ENCODE peak calls at places on chromosomes 3 and 15, in nine cellular contexts. One of them, this sample, is unnamed.
A peak's percentile ranks its signal among the peaks of the same experiment; 100 is the strongest.

GRCh38 chr3:142279965-142280590 is 54.7 kb upstream of the GK5 start:
- DNase-seq in HFF-Myc: peak; percentile 87
- DNase-seq in colonic mucosa: peak; percentile 56
- DNase-seq in CD4-positive, CD25-positive, alpha-beta regulatory T cell: peak; percentile 79
- DNase-seq in neural progenitor cell: peak; percentile 77
- DNase-seq in fibroblast of the aortic adventitia: peak; percentile 86
- DNase-seq in NB4: peak; percentile 87
- DNase-seq in trophoblast cell: peak; percentile 53
- DNase-seq in BJ: no peak
- DNase-seq in this sample: peak; percentile 54

GRCh38 chr15:81091889-81092558 is 42.0 kb upstream of the CFAP161 start:
- DNase-seq in fibroblast of the aortic adventitia: peak; percentile 90
- DNase-seq in trophoblast cell: no peak
- DNase-seq in HFF-Myc: peak; percentile 98
- DNase-seq in colonic mucosa: no peak
- DNase-seq in BJ: peak; percentile 93
- DNase-seq in neural progenitor cell: no peak
- DNase-seq in NB4: no peak
- DNase-seq in CD4-positive, CD25-positive, alpha-beta regulatory T cell: no peak
- DNase-seq in this sample: peak; percentile 94

GRCh38 chr3:187919535-187919934 is 174.3 kb upstream of the BCL6 start:
- DNase-seq in colonic mucosa: no peak
- DNase-seq in CD4-positive, CD25-positive, alpha-beta regulatory T cell: no peak
- DNase-seq in fibroblast of the aortic adventitia: no peak
- DNase-seq in trophoblast cell: no peak
- DNase-seq in neural progenitor cell: no peak
- DNase-seq in NB4: no peak
- DNase-seq in HFF-Myc: no peak
- DNase-seq in BJ: no peak
- DNase-seq in this sample: no peak

GRCh38 chr15:40363611-40364010 is 5.6 kb downstream of the DISP2 start:
- DNase-seq in neural progenitor cell: no peak
- DNase-seq in NB4: no peak
- DNase-seq in CD4-positive, CD25-positive, alpha-beta regulatory T cell: no peak
- DNase-seq in fibroblast of the aortic adventitia: no peak
- DNase-seq in trophoblast cell: no peak
- DNase-seq in colonic mucosa: no peak
- DNase-seq in BJ: no peak
- DNase-seq in HFF-Myc: no peak
- DNase-seq in this sample: no peak

GRCh38 chr3:178483704-178484103 is 52.5 kb upstream of the KCNMB2 start:
- DNase-seq in NB4: no peak
- DNase-seq in HFF-Myc: no peak
- DNase-seq in CD4-positive, CD25-positive, alpha-beta regulatory T cell: no peak
- DNase-seq in fibroblast of the aortic adventitia: no peak
- DNase-seq in colonic mucosa: no peak
- DNase-seq in BJ: no peak
- DNase-seq in neural progenitor cell: no peak
- DNase-seq in trophoblast cell: no peak
- DNase-seq in this sample: no peak

GRCh38 chr15:39587910-39588530 is 7.1 kb downstream of the THBS1 start:
- DNase-seq in BJ: peak; percentile 28
- DNase-seq in fibroblast of the aortic adventitia: peak; percentile 45
- DNase-seq in trophoblast cell: no peak
- DNase-seq in CD4-positive, CD25-positive, alpha-beta regulatory T cell: no peak
- DNase-seq in neural progenitor cell: no peak
- DNase-seq in colonic mucosa: no peak
- DNase-seq in NB4: no peak
- DNase-seq in HFF-Myc: peak; percentile 25
- DNase-seq in this sample: no peak

GRCh38 chr3:170257145-170257544 is 34.9 kb downstream of the PRKCI start:
- DNase-seq in CD4-positive, CD25-positive, alpha-beta regulatory T cell: no peak
- DNase-seq in NB4: no peak
- DNase-seq in HFF-Myc: no peak
- DNase-seq in colonic mucosa: no peak
- DNase-seq in BJ: no peak
- DNase-seq in trophoblast cell: no peak
- DNase-seq in neural progenitor cell: no peak
- DNase-seq in fibroblast of the aortic adventitia: no peak
- DNase-seq in this sample: no peak

GRCh38 chr3:14227866-14228265 is 49.2 kb downstream of the LSM3 start:
- DNase-seq in trophoblast cell: peak; percentile 36
- DNase-seq in neural progenitor cell: no peak
- DNase-seq in BJ: no peak
- DNase-seq in fibroblast of the aortic adventitia: no peak
- DNase-seq in CD4-positive, CD25-positive, alpha-beta regulatory T cell: no peak
- DNase-seq in HFF-Myc: no peak
- DNase-seq in colonic mucosa: peak; percentile 24
- DNase-seq in NB4: no peak
- DNase-seq in this sample: no peak

GRCh38 chr3:181103605-181104004 is 114.1 kb upstream of the DNAJC19 start:
- DNase-seq in NB4: peak; percentile 56
- DNase-seq in neural progenitor cell: peak; percentile 88
- DNase-seq in fibroblast of the aortic adventitia: no peak
- DNase-seq in colonic mucosa: no peak
- DNase-seq in trophoblast cell: peak; percentile 16
- DNase-seq in HFF-Myc: peak; percentile 0
- DNase-seq in BJ: no peak
- DNase-seq in CD4-positive, CD25-positive, alpha-beta regulatory T cell: peak; percentile 46
- DNase-seq in this sample: no peak

GRCh38 chr3:72185549-72186484 is 400.9 kb upstream of the PROK2 start:
- DNase-seq in CD4-positive, CD25-positive, alpha-beta regulatory T cell: no peak
- DNase-seq in HFF-Myc: no peak
- DNase-seq in fibroblast of the aortic adventitia: peak; percentile 89
- DNase-seq in neural progenitor cell: no peak
- DNase-seq in trophoblast cell: peak; percentile 17
- DNase-seq in colonic mucosa: no peak
- DNase-seq in BJ: peak; percentile 26
- DNase-seq in NB4: no peak
- DNase-seq in this sample: peak; percentile 83

GRCh38 chr15:101578443-101578894 is 73.7 kb downstream of the TM2D3 start:
- DNase-seq in HFF-Myc: no peak
- DNase-seq in NB4: peak; percentile 80
- DNase-seq in CD4-positive, CD25-positive, alpha-beta regulatory T cell: peak; percentile 37
- DNase-seq in colonic mucosa: peak; percentile 63
- DNase-seq in neural progenitor cell: peak; percentile 69
- DNase-seq in BJ: no peak
- DNase-seq in trophoblast cell: no peak
- DNase-seq in fibroblast of the aortic adventitia: peak; percentile 15
- DNase-seq in this sample: no peak

GRCh38 chr15:39497016-39497758 is 83.7 kb upstream of the THBS1 start:
- DNase-seq in neural progenitor cell: no peak
- DNase-seq in colonic mucosa: no peak
- DNase-seq in BJ: no peak
- DNase-seq in trophoblast cell: no peak
- DNase-seq in fibroblast of the aortic adventitia: no peak
- DNase-seq in HFF-Myc: no peak
- DNase-seq in CD4-positive, CD25-positive, alpha-beta regulatory T cell: no peak
- DNase-seq in NB4: no peak
- DNase-seq in this sample: no peak

GRCh38 chr3:88038561-88038960 is 20.2 kb downstream of the CGGBP1 start:
- DNase-seq in colonic mucosa: no peak
- DNase-seq in BJ: peak; percentile 4
- DNase-seq in HFF-Myc: no peak
- DNase-seq in trophoblast cell: no peak
- DNase-seq in fibroblast of the aortic adventitia: peak; percentile 63
- DNase-seq in CD4-positive, CD25-positive, alpha-beta regulatory T cell: no peak
- DNase-seq in NB4: no peak
- DNase-seq in neural progenitor cell: no peak
- DNase-seq in this sample: peak; percentile 90

GRCh38 chr3:12557472-12558105 is 702 bp downstream of the MKRN2 start:
- DNase-seq in fibroblast of the aortic adventitia: peak; percentile 61
- DNase-seq in NB4: peak; percentile 68
- DNase-seq in HFF-Myc: no peak
- DNase-seq in neural progenitor cell: no peak
- DNase-seq in colonic mucosa: no peak
- DNase-seq in CD4-positive, CD25-positive, alpha-beta regulatory T cell: no peak
- DNase-seq in BJ: no peak
- DNase-seq in trophoblast cell: peak; percentile 12
- DNase-seq in this sample: no peak

GRCh38 chr3:162998205-162998604 is 1501.6 kb downstream of the OTOL1 start:
- DNase-seq in CD4-positive, CD25-positive, alpha-beta regulatory T cell: no peak
- DNase-seq in fibroblast of the aortic adventitia: no peak
- DNase-seq in BJ: no peak
- DNase-seq in HFF-Myc: no peak
- DNase-seq in NB4: no peak
- DNase-seq in trophoblast cell: no peak
- DNase-seq in neural progenitor cell: peak; percentile 7
- DNase-seq in colonic mucosa: no peak
- DNase-seq in this sample: no peak
- H3K4me3 ChIP-seq in CD4-positive, CD25-positive, alpha-beta regulatory T cell: no peak overlapping the region
- H3K4me3 ChIP-seq in fibroblast of the aortic adventitia: no peak overlapping the region
- H3K4me3 ChIP-seq in BJ: no peak overlapping the region
- H3K4me3 ChIP-seq in HFF-Myc: no peak overlapping the region
- H3K4me3 ChIP-seq in NB4: no peak overlapping the region
- H3K4me3 ChIP-seq in trophoblast cell: no peak overlapping the region
- H3K4me3 ChIP-seq in neural progenitor cell: no peak overlapping the region
- H3K4me3 ChIP-seq in colonic mucosa: no peak overlapping the region
- H3K4me3 ChIP-seq in this sample: no peak overlapping the region

DNA sequence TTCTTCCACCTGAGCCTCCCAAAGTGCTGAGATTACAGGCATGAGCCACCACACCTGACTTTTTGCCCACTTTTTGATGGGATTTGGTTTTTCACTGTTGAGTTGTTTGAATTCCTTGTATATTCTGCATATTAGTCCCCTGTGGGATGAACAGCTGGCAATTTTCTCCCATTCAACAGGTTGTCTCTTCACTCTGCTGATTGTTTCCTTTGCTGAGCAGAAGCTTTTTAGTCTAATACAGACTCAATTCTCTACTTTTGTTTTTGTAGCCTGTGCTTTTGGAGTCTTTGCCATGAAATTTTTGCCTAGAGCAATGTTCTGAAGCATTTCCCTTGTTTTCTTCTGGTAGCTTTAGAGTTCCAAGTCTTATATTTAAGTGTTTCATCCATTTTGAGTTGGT is 62.7 kb upstream of the MFGE8 start:
- DNase-seq in fibroblast of the aortic adventitia: no peak
- DNase-seq in colonic mucosa: no peak
- DNase-seq in HFF-Myc: no peak
- DNase-seq in CD4-positive, CD25-positive, alpha-beta regulatory T cell: no peak
- DNase-seq in neural progenitor cell: no peak
- DNase-seq in NB4: no peak
- DNase-seq in trophoblast cell: peak; percentile 26
- DNase-seq in BJ: no peak
- DNase-seq in this sample: no peak
- H3K4me3 ChIP-seq in fibroblast of the aortic adventitia: no peak overlapping the region
- H3K4me3 ChIP-seq in colonic mucosa: no peak overlapping the region
- H3K4me3 ChIP-seq in HFF-Myc: no peak overlapping the region
- H3K4me3 ChIP-seq in CD4-positive, CD25-positive, alpha-beta regulatory T cell: no peak overlapping the region
- H3K4me3 ChIP-seq in neural progenitor cell: no peak overlapping the region
- H3K4me3 ChIP-seq in NB4: no peak overlapping the region
- H3K4me3 ChIP-seq in trophoblast cell: no peak overlapping the region
- H3K4me3 ChIP-seq in BJ: no peak overlapping the region
- H3K4me3 ChIP-seq in this sample: no peak overlapping the region

GRCh38 chr15:20659265-20659664 is 117.7 kb upstream of the GOLGA6L6 start:
- DNase-seq in fibroblast of the aortic adventitia: no peak
- DNase-seq in HFF-Myc: no peak
- DNase-seq in neural progenitor cell: no peak
- DNase-seq in trophoblast cell: no peak
- DNase-seq in NB4: no peak
- DNase-seq in BJ: no peak
- DNase-seq in CD4-positive, CD25-positive, alpha-beta regulatory T cell: no peak
- DNase-seq in colonic mucosa: no peak
- DNase-seq in this sample: no peak
- H3K4me3 ChIP-seq in fibroblast of the aortic adventitia: no peak overlapping the region
- H3K4me3 ChIP-seq in HFF-Myc: no peak overlapping the region
- H3K4me3 ChIP-seq in neural progenitor cell: no peak overlapping the region
- H3K4me3 ChIP-seq in trophoblast cell: no peak overlapping the region
- H3K4me3 ChIP-seq in NB4: no peak overlapping the region
- H3K4me3 ChIP-seq in BJ: no peak overlapping the region
- H3K4me3 ChIP-seq in CD4-positive, CD25-positive, alpha-beta regulatory T cell: no peak overlapping the region
- H3K4me3 ChIP-seq in colonic mucosa: no peak overlapping the region
- H3K4me3 ChIP-seq in this sample: no peak overlapping the region

GRCh38 chr15:67124911-67125588 is 59.6 kb downstream of the SMAD3 start:
- DNase-seq in CD4-positive, CD25-positive, alpha-beta regulatory T cell: no peak
- DNase-seq in HFF-Myc: no peak
- DNase-seq in NB4: no peak
- DNase-seq in colonic mucosa: no peak
- DNase-seq in fibroblast of the aortic adventitia: no peak
- DNase-seq in neural progenitor cell: no peak
- DNase-seq in trophoblast cell: no peak
- DNase-seq in BJ: no peak
- DNase-seq in this sample: no peak

GRCh38 chr15:67124111-67124510 is 58.7 kb downstream of the SMAD3 start:
- DNase-seq in trophoblast cell: no peak
- DNase-seq in CD4-positive, CD25-positive, alpha-beta regulatory T cell: no peak
- DNase-seq in NB4: no peak
- DNase-seq in fibroblast of the aortic adventitia: no peak
- DNase-seq in neural progenitor cell: no peak
- DNase-seq in BJ: no peak
- DNase-seq in colonic mucosa: no peak
- DNase-seq in HFF-Myc: no peak
- DNase-seq in this sample: no peak

GRCh38 chr15:67127334-67127664 is 61.9 kb downstream of the SMAD3 start:
- DNase-seq in HFF-Myc: no peak
- DNase-seq in neural progenitor cell: no peak
- DNase-seq in trophoblast cell: peak; percentile 60
- DNase-seq in NB4: no peak
- DNase-seq in colonic mucosa: peak; percentile 69
- DNase-seq in CD4-positive, CD25-positive, alpha-beta regulatory T cell: no peak
- DNase-seq in fibroblast of the aortic adventitia: no peak
- DNase-seq in BJ: no peak
- DNase-seq in this sample: no peak

GRCh38 chr15:67126551-67127333 is 61.3 kb downstream of the SMAD3 start:
- DNase-seq in neural progenitor cell: no peak
- DNase-seq in BJ: no peak
- DNase-seq in CD4-positive, CD25-positive, alpha-beta regulatory T cell: no peak
- DNase-seq in NB4: no peak
- DNase-seq in colonic mucosa: peak; percentile 55
- DNase-seq in HFF-Myc: no peak
- DNase-seq in fibroblast of the aortic adventitia: no peak
- DNase-seq in trophoblast cell: peak; percentile 42
- DNase-seq in this sample: no peak

DNA sequence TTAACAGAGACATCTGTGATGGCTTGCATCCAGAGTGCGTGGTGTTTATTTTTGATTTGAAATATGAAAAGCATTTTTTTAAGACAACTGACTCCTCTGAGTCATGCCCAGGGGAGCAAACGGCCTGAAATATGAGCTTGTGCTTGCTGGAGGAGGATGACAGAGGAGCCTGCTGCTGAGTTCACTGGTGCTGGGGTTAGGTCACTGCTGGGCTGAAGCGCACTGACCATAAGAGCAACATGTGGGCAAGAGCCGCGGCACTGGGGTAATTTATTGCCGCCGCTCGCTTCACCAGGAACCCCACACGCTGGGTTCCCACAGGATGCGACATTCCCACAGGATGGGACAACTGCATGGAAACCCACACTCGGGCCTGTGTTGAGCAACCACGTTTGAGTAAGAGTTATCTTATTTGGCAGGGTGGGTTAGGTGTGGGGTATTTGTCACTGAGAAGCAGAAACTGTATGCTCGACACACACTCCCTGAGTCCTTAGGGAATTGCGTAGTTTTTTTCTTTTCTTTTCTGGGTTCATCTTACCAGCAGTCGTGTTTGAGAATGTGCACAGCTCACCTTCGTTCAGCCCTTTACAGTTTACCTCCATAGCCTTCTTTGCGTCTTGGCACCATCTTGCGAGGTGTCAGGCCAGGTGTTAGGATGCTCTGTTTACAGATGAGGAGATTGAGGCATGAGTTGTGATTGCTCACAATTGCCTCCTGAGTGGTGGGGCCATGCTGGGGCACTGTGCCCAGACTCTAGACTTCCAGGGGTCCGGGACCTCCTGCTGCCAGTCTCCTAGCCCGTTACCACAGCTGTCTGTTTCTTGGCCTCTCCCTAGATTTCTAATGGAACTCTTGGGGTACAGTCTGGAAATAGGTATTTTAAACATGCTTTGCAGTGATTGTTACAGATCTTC is 60.4 kb downstream of the SMAD3 start:
- DNase-seq in BJ: peak; percentile 96
- DNase-seq in fibroblast of the aortic adventitia: peak; percentile 99
- DNase-seq in HFF-Myc: peak; percentile 96
- DNase-seq in NB4: peak; percentile 88
- DNase-seq in trophoblast cell: peak; percentile 85
- DNase-seq in CD4-positive, CD25-positive, alpha-beta regulatory T cell: no peak
- DNase-seq in neural progenitor cell: no peak
- DNase-seq in colonic mucosa: no peak
- DNase-seq in this sample: peak; percentile 99
- H3K4me3 ChIP-seq in BJ: peak overlapping the region; percentile 5
- H3K4me3 ChIP-seq in fibroblast of the aortic adventitia: peak overlapping the region; percentile 62
- H3K4me3 ChIP-seq in HFF-Myc: peak overlapping the region; percentile 16
- H3K4me3 ChIP-seq in NB4: no peak overlapping the region
- H3K4me3 ChIP-seq in trophoblast cell: peak overlapping the region; percentile 38
- H3K4me3 ChIP-seq in CD4-positive, CD25-positive, alpha-beta regulatory T cell: no peak overlapping the region
- H3K4me3 ChIP-seq in neural progenitor cell: no peak overlapping the region
- H3K4me3 ChIP-seq in colonic mucosa: no peak overlapping the region
- H3K4me3 ChIP-seq in this sample: no peak overlapping the region